ENCODE peak calls at places on chromosome 21, in nine cellular contexts. L is AG04450; S is GM23338; A is CD8-positive, alpha-beta T cell; O is cardiac muscle cell; Q is brain microvascular endothelial cell; H is adrenal gland; M is foreskin fibroblast; W is suprapubic skin. X is an unnamed sample.

GRCh38 chr21:25541042-25541441 is 66.2 kb downstream of the MRPL39 start:
- DNase-seq in L (no peak), S (no peak), A (no peak), O (no peak), Q (no peak), H (no peak), M (no peak), W (no peak), X (no peak)

GRCh38 chr21:42465008-42465878 is 30.8 kb downstream of the RSPH1 start:
- DNase-seq in L (no peak), S (no peak), A (no peak), O (peak), Q (peak), H (no peak), M (no peak), W (peak), X (no peak)

GRCh38 chr21:41327753-41328152 is 11.2 kb downstream of the FAM3B start:
- DNase-seq in L (no peak), S (no peak), A (no peak), O (no peak), Q (no peak), H (no peak), M (no peak), W (no peak), X (no peak)

GRCh38 chr21:44085491-44086321 is 21.5 kb upstream of the PWP2 start:
- DNase-seq in L (no peak), S (no peak), A (no peak), O (peak), Q (no peak), H (no peak), M (no peak), W (peak), X (no peak)

GRCh38 chr21:46144464-46145070 is 10.8 kb downstream of the FTCD start:
- DNase-seq in L (no peak), S (no peak), A (peak), O (no peak), Q (no peak), H (no peak), M (no peak), W (peak), X (no peak)

GRCh38 chr21:41530366-41530765 is 22.4 kb upstream of the TMPRSS2 start:
- DNase-seq in L (no peak), S (no peak), A (no peak), O (no peak), Q (no peak), H (no peak), M (no peak), W (no peak), X (no peak)

GRCh38 chr21:31176725-31177124 is 138.4 kb upstream of the KRTAP19-8 start:
- DNase-seq in L (no peak), S (no peak), A (no peak), O (no peak), Q (no peak), H (no peak), M (no peak), W (no peak), X (peak)

GRCh38 chr21:43921602-43921978 is 56.6 kb downstream of the AGPAT3 start:
- DNase-seq in L (no peak), S (peak), A (peak), O (no peak), Q (no peak), H (no peak), M (no peak), W (no peak), X (no peak)

GRCh38 chr21:38267136-38267535 is 10.3 kb downstream of the KCNJ15 start:
- DNase-seq in L (no peak), S (no peak), A (no peak), O (no peak), Q (no peak), H (no peak), M (peak), W (no peak), X (no peak)

GRCh38 chr21:26849428-26850115 is 4.4 kb upstream of the ADAMTS1 start:
- DNase-seq in L (no peak), S (peak), A (no peak), O (peak), Q (peak), H (no peak), M (peak), W (no peak), X (peak)

GRCh38 chr21:26840912-26841311 is 4.3 kb downstream of the ADAMTS1 start:
- DNase-seq in L (no peak), S (no peak), A (no peak), O (peak), Q (peak), H (peak), M (peak), W (no peak), X (no peak)

GRCh38 chr21:44590311-44590721 is 2.0 kb downstream of the KRTAP10-6 start:
- DNase-seq in L (no peak), S (no peak), A (no peak), O (no peak), Q (no peak), H (no peak), M (no peak), W (no peak), X (no peak)

GRCh38 chr21:41760411-41760810 is 6.4 kb downstream of the RIPK4 start:
- DNase-seq in L (no peak), S (no peak), A (no peak), O (no peak), Q (no peak), H (no peak), M (no peak), W (no peak), X (no peak)

GRCh38 chr21:25708467-25709065 is 26.1 kb downstream of the ATP5PF start:
- DNase-seq in L (peak), S (peak), A (peak), O (peak), Q (peak), H (peak), M (peak), W (no peak), X (peak)

GRCh38 chr21:18893411-18893810 is 489.8 kb upstream of the TMPRSS15 start:
- DNase-seq in L (no peak), S (no peak), A (no peak), O (no peak), Q (no peak), H (no peak), M (no peak), W (no peak), X (no peak)

GRCh38 chr21:42061866-42062542 is 9.1 kb upstream of the UMODL1 start:
- DNase-seq in L (no peak), S (peak), A (no peak), O (no peak), Q (no peak), H (no peak), M (no peak), W (no peak), X (no peak)

GRCh38 chr21:17455451-17455850 is 57.4 kb upstream of the CXADR start:
- DNase-seq in L (no peak), S (no peak), A (no peak), O (no peak), Q (no peak), H (no peak), M (no peak), W (no peak), X (no peak)

GRCh38 chr21:17612023-17612564 is 607 bp downstream of the BTG3 start:
- DNase-seq in L (no peak), S (peak), A (peak), O (peak), Q (peak), H (peak), M (peak), W (peak), X (no peak)

GRCh38 chr21:44496900-44497550 is 41.7 kb downstream of the LRRC3 start:
- DNase-seq in L (no peak), S (no peak), A (no peak), O (no peak), Q (no peak), H (no peak), M (no peak), W (no peak), X (no peak)

DNA sequence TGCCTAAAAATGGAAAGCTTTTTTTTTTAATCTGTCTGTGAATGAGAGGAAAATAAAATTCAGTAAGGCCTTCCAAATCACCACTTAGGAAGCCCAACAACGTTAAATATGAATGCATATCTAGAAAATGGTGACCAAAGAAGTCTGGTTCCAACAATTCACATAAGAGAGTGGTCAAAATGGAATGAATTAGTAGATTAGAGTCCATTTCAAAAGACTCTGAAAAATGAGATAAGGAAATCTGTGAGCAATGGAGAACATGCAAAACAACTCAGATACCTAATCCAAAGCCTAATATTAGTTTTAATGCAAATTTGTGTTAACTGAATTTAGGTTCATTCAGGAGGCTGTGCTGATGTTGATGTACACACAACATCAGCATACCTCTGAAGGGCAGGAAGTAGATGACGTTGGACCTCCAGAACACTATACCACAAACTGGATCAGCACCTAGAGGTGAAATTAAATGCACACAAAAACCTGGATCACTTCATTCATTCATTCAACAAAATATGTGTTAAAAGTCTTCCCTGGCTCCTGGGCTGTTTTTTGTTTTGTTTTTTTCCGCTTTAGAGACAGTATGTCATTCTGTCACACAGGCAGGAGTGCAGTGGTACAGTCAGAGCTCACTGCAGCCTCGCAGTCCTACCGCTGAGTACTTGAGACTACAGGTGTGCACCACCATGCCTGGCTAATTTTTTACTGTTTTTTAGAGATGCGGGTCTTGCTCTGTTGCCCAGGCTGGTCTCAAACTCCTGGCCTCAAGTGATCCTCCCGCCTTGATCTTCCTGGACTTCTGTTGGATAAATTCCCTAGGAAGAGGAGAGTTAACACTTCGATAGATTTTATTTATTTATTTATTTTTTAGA is 4.9 kb upstream of the BRWD1 start:
- DNase-seq in L (no peak), S (no peak), A (no peak), O (peak), Q (no peak), H (no peak), M (no peak), W (no peak), X (no peak)
- H3K4me3 ChIP-seq in L (no peak), S (no peak), A (no peak), O (no peak), Q (no peak), H (no peak), M (no peak), W (no peak), X (no peak)

DNA sequence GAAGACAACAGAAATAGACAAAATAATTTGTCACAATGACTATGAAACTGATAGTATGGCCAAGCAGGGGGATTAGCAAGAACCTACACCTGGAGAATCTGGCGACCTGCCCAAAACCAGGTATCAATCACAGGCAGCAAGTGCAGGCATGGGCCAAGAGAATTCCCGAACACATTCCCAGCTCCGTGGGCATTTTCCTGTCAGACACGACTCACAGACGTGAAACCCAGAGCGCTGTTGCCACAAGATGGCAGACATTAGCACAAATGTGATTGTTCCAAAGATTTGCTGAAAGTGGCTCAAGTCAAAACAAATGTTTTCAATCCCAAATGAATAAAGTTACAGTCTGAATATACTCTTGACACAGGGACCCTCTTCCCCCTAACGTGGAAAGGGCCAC is 36.8 kb downstream of the HLCS start:
- DNase-seq in L (no peak), S (peak), A (no peak), O (no peak), Q (no peak), H (no peak), M (peak), W (no peak), X (no peak)
- TF ChIP-seq CTCF in L (peak), S (peak), A (no peak), O (peak), Q (peak), H (no peak), M (peak), W (no peak), X (no peak)

DNA sequence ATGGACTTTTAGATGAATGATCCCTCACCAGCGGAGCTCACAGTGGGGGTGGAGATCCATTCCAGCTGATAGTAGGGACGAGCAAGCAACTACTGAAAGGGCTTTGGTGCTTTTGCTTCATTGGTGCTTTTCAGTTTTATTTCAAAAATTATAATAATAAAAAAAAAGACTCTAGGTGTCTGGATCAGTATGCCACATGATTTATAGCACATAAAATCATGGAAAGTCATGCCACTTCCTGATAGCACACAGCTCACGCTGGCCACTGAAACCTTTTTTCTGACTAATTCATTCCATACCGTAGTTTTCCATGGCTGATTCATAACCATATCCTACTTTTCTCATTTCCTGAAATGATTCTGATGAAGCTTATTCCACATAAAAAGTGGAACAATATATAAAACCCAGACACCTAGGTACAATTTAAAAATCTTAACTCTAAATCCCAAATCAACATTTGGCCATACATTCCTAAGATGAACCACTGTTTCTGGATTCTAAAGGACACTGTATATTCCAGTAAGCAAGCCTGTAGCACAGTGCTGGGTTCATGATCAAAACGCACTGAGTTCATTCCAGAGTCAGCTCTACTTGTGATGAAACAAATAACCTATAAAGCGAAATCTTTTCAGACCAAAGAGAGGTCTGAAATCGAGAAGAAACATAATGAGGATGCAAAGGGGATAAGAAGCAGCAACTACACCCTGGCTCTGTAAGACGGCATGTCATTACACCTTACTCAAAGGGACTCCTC is 41.4 kb upstream of the KCNE1 start:
- DNase-seq in L (no peak), S (no peak), A (no peak), O (peak), Q (peak), H (no peak), M (peak), W (no peak), X (peak)
- H3K4me3 ChIP-seq in L (peak), S (no peak), A (no peak), O (no peak), Q (peak), H (no peak), M (no peak), W (no peak), X (peak)

DNA sequence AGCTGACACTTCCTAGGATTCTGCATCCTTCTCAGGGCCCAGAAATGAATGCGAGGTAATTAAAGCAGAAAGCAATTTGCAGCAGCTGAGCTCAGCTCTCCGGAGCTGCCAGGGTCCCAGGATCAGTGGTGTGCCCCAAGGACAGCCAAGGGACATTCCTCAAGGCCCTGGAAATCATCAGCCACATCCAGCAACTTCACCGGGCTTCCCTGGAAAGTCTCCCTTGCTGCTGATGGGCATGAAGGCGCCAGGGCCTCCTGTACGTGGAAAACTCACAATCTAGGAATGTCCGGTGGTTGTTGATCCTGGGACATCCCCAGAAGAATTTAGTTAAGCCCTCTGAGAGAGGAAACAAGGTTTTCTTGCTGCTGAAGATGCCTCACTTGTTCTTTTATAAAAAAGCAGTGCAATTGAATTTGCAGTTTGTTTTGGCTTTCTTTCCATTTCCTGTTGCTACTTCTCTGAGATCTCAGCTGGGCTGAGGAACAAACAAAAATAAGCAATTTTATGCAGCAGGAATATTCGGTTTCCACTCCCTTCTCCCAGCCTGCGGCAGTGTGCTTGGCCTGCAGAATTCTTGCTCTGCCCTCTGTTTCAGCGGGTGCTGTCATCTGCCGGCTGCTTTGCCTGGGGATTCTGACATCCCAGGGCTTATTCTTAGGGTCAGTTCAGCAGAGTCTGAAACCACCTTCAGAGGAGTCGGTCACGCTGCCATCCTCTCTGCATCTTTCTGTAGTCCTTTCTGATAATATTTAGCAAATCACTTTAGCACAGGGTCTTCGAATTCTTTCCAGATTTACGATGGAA is 85.9 kb downstream of the TCP10L start:
- DNase-seq in L (no peak), S (no peak), A (no peak), O (peak), Q (peak), H (peak), M (peak), W (no peak), X (peak)
- TF ChIP-seq CTCF in L (peak), S (no peak), A (no peak), O (peak), Q (peak), H (no peak), M (no peak), W (no peak), X (peak)

GRCh38 chr21:7947422-7947821 is 2574.0 kb upstream of the TPTE start:
- DNase-seq in L (no peak), S (no peak), A (no peak), O (no peak), Q (no peak), H (no peak), M (no peak), W (no peak), X (no peak)

GRCh38 chr21:7957713-7958064 is 2563.7 kb upstream of the TPTE start:
- DNase-seq in L (no peak), S (no peak), A (no peak), O (no peak), Q (no peak), H (no peak), M (no peak), W (no peak), X (no peak)

GRCh38 chr21:7953058-7953457 is 2568.3 kb upstream of the TPTE start:
- DNase-seq in L (no peak), S (no peak), A (no peak), O (no peak), Q (no peak), H (no peak), M (no peak), W (no peak), X (no peak)

GRCh38 chr21:7952648-7953047 is 2568.7 kb upstream of the TPTE start:
- DNase-seq in L (no peak), S (no peak), A (no peak), O (no peak), Q (no peak), H (no peak), M (no peak), W (no peak), X (no peak)

GRCh38 chr21:7951854-7952519 is 2569.4 kb upstream of the TPTE start:
- DNase-seq in L (no peak), S (no peak), A (no peak), O (no peak), Q (no peak), H (no peak), M (no peak), W (no peak), X (no peak)
- H3K4me3 ChIP-seq in L (no peak), S (peak), A (no peak), O (no peak), Q (no peak), H (no peak), M (no peak), W (no peak), X (no peak)

GRCh38 chr21:16059981-16060380 is 330.2 kb downstream of the USP25 start:
- DNase-seq in L (no peak), S (no peak), A (no peak), O (no peak), Q (no peak), H (no peak), M (no peak), W (no peak), X (no peak)

GRCh38 chr21:16058896-16059295 is 329.1 kb downstream of the USP25 start:
- DNase-seq in L (no peak), S (no peak), A (no peak), O (no peak), Q (no peak), H (no peak), M (peak), W (no peak), X (no peak)

DNA sequence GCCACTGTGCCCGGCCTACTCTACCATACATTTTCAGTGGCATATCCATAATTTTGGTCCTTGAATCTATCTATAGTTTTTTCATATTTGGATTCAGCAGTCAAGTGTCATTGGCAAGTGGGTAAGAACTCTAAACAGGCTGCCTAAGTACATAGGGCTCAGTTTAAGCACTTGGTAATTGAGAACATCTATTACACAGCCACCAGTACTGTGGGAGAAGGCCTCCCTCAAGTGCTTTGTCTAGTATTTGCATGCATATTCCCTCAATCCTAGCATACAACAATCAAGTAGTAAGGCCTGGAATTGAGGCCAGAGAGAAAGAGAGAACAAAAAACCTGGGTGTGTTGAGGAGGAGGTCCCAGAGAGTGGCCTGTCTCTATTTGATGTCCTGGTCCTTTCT is 325.2 kb downstream of the USP25 start:
- DNase-seq in L (no peak), S (no peak), A (no peak), O (no peak), Q (no peak), H (no peak), M (no peak), W (no peak), X (no peak)
- TF ChIP-seq CTCF in L (no peak), S (no peak), A (no peak), O (no peak), Q (no peak), H (no peak), M (no peak), W (no peak), X (no peak)

X was measured in astrocyte of the cerebellum.